ENCODE peak calls at places on chromosomes 3 and 15, in six cellular contexts. One of them, this sample, is unnamed.

GRCh38 chr15:57312323-57313133 is 63.8 kb upstream of the CGNL1 start:
- DNase-seq in tibial nerve: no peak
- DNase-seq in heart right ventricle: no peak
- DNase-seq in type B pancreatic cell: no peak
- DNase-seq in sigmoid colon: peak; percentile 46
- DNase-seq in astrocyte of the cerebellum: no peak
- DNase-seq in this sample: no peak

GRCh38 chr3:183823963-183824362 is 1.4 kb downstream of the MAP6D1 start:
- DNase-seq in tibial nerve: no peak
- DNase-seq in heart right ventricle: no peak
- DNase-seq in type B pancreatic cell: no peak
- DNase-seq in sigmoid colon: no peak
- DNase-seq in astrocyte of the cerebellum: no peak
- DNase-seq in this sample: no peak

GRCh38 chr3:37391679-37392078 is 217.3 kb upstream of the LRRFIP2 start:
- DNase-seq in tibial nerve: no peak
- DNase-seq in heart right ventricle: no peak
- DNase-seq in type B pancreatic cell: no peak
- DNase-seq in sigmoid colon: no peak
- DNase-seq in astrocyte of the cerebellum: no peak
- DNase-seq in this sample: no peak

GRCh38 chr3:189316296-189317019 is 144.7 kb downstream of the TPRG1 start:
- DNase-seq in tibial nerve: no peak
- DNase-seq in heart right ventricle: no peak
- DNase-seq in type B pancreatic cell: no peak
- DNase-seq in sigmoid colon: no peak
- DNase-seq in astrocyte of the cerebellum: no peak
- DNase-seq in this sample: no peak

GRCh38 chr3:40464339-40465110 is 7.4 kb downstream of the RPL14 start:
- DNase-seq in tibial nerve: no peak
- DNase-seq in heart right ventricle: no peak
- DNase-seq in type B pancreatic cell: no peak
- DNase-seq in sigmoid colon: no peak
- DNase-seq in astrocyte of the cerebellum: no peak
- DNase-seq in this sample: no peak

GRCh38 chr3:37713820-37714204 is 147.9 kb upstream of the CTDSPL start:
- DNase-seq in tibial nerve: no peak
- DNase-seq in heart right ventricle: no peak
- DNase-seq in type B pancreatic cell: no peak
- DNase-seq in sigmoid colon: no peak
- DNase-seq in astrocyte of the cerebellum: no peak
- DNase-seq in this sample: no peak

GRCh38 chr3:188697127-188697526 is 474.6 kb upstream of the TPRG1 start:
- DNase-seq in tibial nerve: no peak
- DNase-seq in heart right ventricle: no peak
- DNase-seq in type B pancreatic cell: no peak
- DNase-seq in sigmoid colon: no peak
- DNase-seq in astrocyte of the cerebellum: no peak
- DNase-seq in this sample: no peak

GRCh38 chr3:115208066-115208750 is 61.1 kb upstream of the ZBTB20 start:
- DNase-seq in tibial nerve: no peak
- DNase-seq in heart right ventricle: no peak
- DNase-seq in type B pancreatic cell: no peak
- DNase-seq in sigmoid colon: no peak
- DNase-seq in astrocyte of the cerebellum: no peak
- DNase-seq in this sample: no peak

GRCh38 chr3:159852821-159853505 is 135.7 kb upstream of the IL12A start:
- DNase-seq in tibial nerve: peak; percentile 25
- DNase-seq in heart right ventricle: peak; percentile 76
- DNase-seq in type B pancreatic cell: no peak
- DNase-seq in sigmoid colon: peak; percentile 80
- DNase-seq in astrocyte of the cerebellum: no peak
- DNase-seq in this sample: no peak

GRCh38 chr3:15401936-15402335 is 25.4 kb downstream of the METTL6 start:
- DNase-seq in tibial nerve: no peak
- DNase-seq in heart right ventricle: no peak
- DNase-seq in type B pancreatic cell: no peak
- DNase-seq in sigmoid colon: no peak
- DNase-seq in astrocyte of the cerebellum: no peak
- DNase-seq in this sample: no peak

GRCh38 chr3:112874725-112875124 is 28.1 kb upstream of the CD200R1L start:
- DNase-seq in tibial nerve: no peak
- DNase-seq in heart right ventricle: no peak
- DNase-seq in type B pancreatic cell: no peak
- DNase-seq in sigmoid colon: no peak
- DNase-seq in astrocyte of the cerebellum: no peak
- DNase-seq in this sample: no peak

GRCh38 chr3:109702252-109702651 is 364.9 kb upstream of the DPPA4 start:
- DNase-seq in tibial nerve: no peak
- DNase-seq in heart right ventricle: no peak
- DNase-seq in type B pancreatic cell: no peak
- DNase-seq in sigmoid colon: no peak
- DNase-seq in astrocyte of the cerebellum: peak; percentile 97
- DNase-seq in this sample: no peak

GRCh38 chr3:180979949-180980348 is 9.6 kb downstream of the DNAJC19 start:
- DNase-seq in tibial nerve: no peak
- DNase-seq in heart right ventricle: no peak
- DNase-seq in type B pancreatic cell: no peak
- DNase-seq in sigmoid colon: no peak
- DNase-seq in astrocyte of the cerebellum: no peak
- DNase-seq in this sample: no peak

GRCh38 chr3:158771982-158772381 is 29.9 kb upstream of the MFSD1 start:
- DNase-seq in tibial nerve: no peak
- DNase-seq in heart right ventricle: no peak
- DNase-seq in type B pancreatic cell: no peak
- DNase-seq in sigmoid colon: no peak
- DNase-seq in astrocyte of the cerebellum: no peak
- DNase-seq in this sample: no peak

GRCh38 chr3:136075218-136075808 is 109.8 kb downstream of the PPP2R3A start:
- DNase-seq in tibial nerve: peak; percentile 88
- DNase-seq in heart right ventricle: peak; percentile 30
- DNase-seq in type B pancreatic cell: no peak
- DNase-seq in sigmoid colon: peak; percentile 80
- DNase-seq in astrocyte of the cerebellum: peak; percentile 79
- DNase-seq in this sample: no peak

GRCh38 chr15:42582569-42583235 is 7.3 kb downstream of the STARD9 start:
- DNase-seq in tibial nerve: no peak
- DNase-seq in heart right ventricle: no peak
- DNase-seq in type B pancreatic cell: no peak
- DNase-seq in sigmoid colon: no peak
- DNase-seq in astrocyte of the cerebellum: no peak
- DNase-seq in this sample: no peak

GRCh38 chr15:68710536-68710935 is 110.2 kb downstream of the ANP32A start:
- DNase-seq in tibial nerve: no peak
- DNase-seq in heart right ventricle: no peak
- DNase-seq in type B pancreatic cell: no peak
- DNase-seq in sigmoid colon: no peak
- DNase-seq in astrocyte of the cerebellum: no peak
- DNase-seq in this sample: no peak

GRCh38 chr15:92009162-92009561 is 155.7 kb downstream of the SLCO3A1 start:
- DNase-seq in tibial nerve: no peak
- DNase-seq in heart right ventricle: no peak
- DNase-seq in type B pancreatic cell: no peak
- DNase-seq in sigmoid colon: no peak
- DNase-seq in astrocyte of the cerebellum: no peak
- DNase-seq in this sample: no peak

GRCh38 chr3:79052054-79052681 is 715.6 kb downstream of the ROBO1 start:
- DNase-seq in tibial nerve: no peak
- DNase-seq in heart right ventricle: no peak
- DNase-seq in type B pancreatic cell: no peak
- DNase-seq in sigmoid colon: no peak
- DNase-seq in astrocyte of the cerebellum: no peak
- DNase-seq in this sample: no peak

GRCh38 chr3:105907790-105908189 is 39.0 kb upstream of the CBLB start:
- DNase-seq in tibial nerve: no peak
- DNase-seq in heart right ventricle: no peak
- DNase-seq in type B pancreatic cell: no peak
- DNase-seq in sigmoid colon: no peak
- DNase-seq in astrocyte of the cerebellum: no peak
- DNase-seq in this sample: no peak

GRCh38 chr3:15007681-15008141 is 57.4 kb downstream of the MRPS25 start:
- DNase-seq in tibial nerve: no peak
- DNase-seq in heart right ventricle: no peak
- DNase-seq in type B pancreatic cell: no peak
- DNase-seq in sigmoid colon: no peak
- DNase-seq in astrocyte of the cerebellum: peak; percentile 32
- DNase-seq in this sample: peak; percentile 69

GRCh38 chr3:55615694-55616310 is 128.7 kb upstream of the WNT5A start:
- DNase-seq in tibial nerve: peak; percentile 27
- DNase-seq in heart right ventricle: no peak
- DNase-seq in type B pancreatic cell: no peak
- DNase-seq in sigmoid colon: no peak
- DNase-seq in astrocyte of the cerebellum: no peak
- DNase-seq in this sample: no peak

GRCh38 chr15:55587321-55588069 is 650 bp downstream of the PYGO1 start:
- DNase-seq in tibial nerve: peak; percentile 5
- DNase-seq in heart right ventricle: no peak
- DNase-seq in type B pancreatic cell: peak; percentile 81
- DNase-seq in sigmoid colon: peak; percentile 66
- DNase-seq in astrocyte of the cerebellum: no peak
- DNase-seq in this sample: no peak

GRCh38 chr3:188683032-188683491 is 488.7 kb upstream of the TPRG1 start:
- DNase-seq in tibial nerve: no peak
- DNase-seq in heart right ventricle: no peak
- DNase-seq in type B pancreatic cell: no peak
- DNase-seq in sigmoid colon: no peak
- DNase-seq in astrocyte of the cerebellum: peak; percentile 79
- DNase-seq in this sample: peak; percentile 60

GRCh38 chr3:55343486-55344357 is 143.4 kb downstream of the WNT5A start:
- DNase-seq in tibial nerve: no peak
- DNase-seq in heart right ventricle: no peak
- DNase-seq in type B pancreatic cell: no peak
- DNase-seq in sigmoid colon: no peak
- DNase-seq in astrocyte of the cerebellum: no peak
- DNase-seq in this sample: no peak

GRCh38 chr3:9902372-9903237 is at the start of gene IL17RE:
- DNase-seq in tibial nerve: no peak
- DNase-seq in heart right ventricle: no peak
- DNase-seq in type B pancreatic cell: no peak
- DNase-seq in sigmoid colon: no peak
- DNase-seq in astrocyte of the cerebellum: no peak
- DNase-seq in this sample: no peak

DNA sequence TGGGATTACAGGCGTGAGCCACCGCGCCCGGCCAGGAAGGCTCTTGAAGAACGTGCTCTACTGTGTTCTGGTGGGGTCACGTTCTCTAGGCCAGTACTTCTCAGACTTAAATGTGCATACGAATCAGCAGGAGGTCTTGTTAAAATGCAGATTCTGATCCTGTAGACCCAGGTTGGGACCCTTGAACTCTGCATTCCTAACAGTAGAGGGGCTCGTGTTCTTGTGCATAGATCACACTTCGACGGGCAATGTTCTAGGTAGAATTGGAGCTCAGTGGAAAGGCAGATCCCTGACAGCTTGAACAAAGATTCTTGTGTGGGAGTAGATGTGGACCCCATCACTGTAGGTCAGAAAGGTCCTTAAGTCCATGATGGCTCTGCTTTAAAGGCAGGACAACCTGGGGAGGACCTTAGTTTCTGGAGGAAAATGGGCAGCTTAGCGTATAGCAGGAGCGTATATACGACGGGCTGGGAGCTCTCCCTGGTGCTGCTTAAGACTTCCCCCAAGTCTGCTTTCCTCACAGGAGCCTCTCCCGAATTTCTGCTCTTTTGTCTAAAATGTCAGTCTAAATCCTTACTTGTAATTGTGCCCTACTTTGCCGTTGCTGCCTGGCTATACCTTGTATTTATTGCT is 16.9 kb upstream of the FAM81A start:
- DNase-seq in tibial nerve: no peak
- DNase-seq in heart right ventricle: no peak
- DNase-seq in type B pancreatic cell: no peak
- DNase-seq in sigmoid colon: no peak
- DNase-seq in astrocyte of the cerebellum: peak; percentile 24
- DNase-seq in this sample: no peak
- TF ChIP-seq CTCF in tibial nerve: no peak
- TF ChIP-seq CTCF in heart right ventricle: no peak
- TF ChIP-seq CTCF in type B pancreatic cell: peak; percentile 28
- TF ChIP-seq CTCF in sigmoid colon: no peak
- TF ChIP-seq CTCF in astrocyte of the cerebellum: peak; percentile 2
- TF ChIP-seq CTCF in this sample: no peak

DNA sequence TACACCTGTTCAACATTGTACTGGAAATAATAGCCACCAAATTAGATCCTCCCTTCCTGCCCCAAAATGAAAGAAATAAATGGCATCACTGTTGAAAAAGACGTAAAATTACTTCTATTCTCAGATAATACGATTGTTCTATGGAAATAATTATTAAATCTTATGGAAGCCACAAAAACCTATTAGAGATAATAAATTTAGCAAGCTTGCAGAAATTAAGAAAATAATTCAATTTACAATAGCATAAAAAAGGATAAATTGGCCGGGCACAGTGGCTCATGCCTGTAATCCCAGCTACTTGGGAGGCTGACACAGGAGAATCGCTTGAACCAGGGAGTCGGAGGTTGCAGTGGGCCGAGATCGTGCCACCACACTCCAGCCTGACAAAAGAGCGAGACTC is 57.8 kb downstream of the PPCDC start:
- DNase-seq in tibial nerve: no peak
- DNase-seq in heart right ventricle: no peak
- DNase-seq in type B pancreatic cell: peak; percentile 7
- DNase-seq in sigmoid colon: peak; percentile 20
- DNase-seq in astrocyte of the cerebellum: no peak
- DNase-seq in this sample: no peak
- TF ChIP-seq CTCF in tibial nerve: no peak
- TF ChIP-seq CTCF in heart right ventricle: no peak
- TF ChIP-seq CTCF in type B pancreatic cell: no peak
- TF ChIP-seq CTCF in sigmoid colon: no peak
- TF ChIP-seq CTCF in astrocyte of the cerebellum: no peak
- TF ChIP-seq CTCF in this sample: no peak

GRCh38 chr15:63943829-63944680 is 102.2 kb downstream of the DAPK2 start:
- DNase-seq in tibial nerve: no peak
- DNase-seq in heart right ventricle: no peak
- DNase-seq in type B pancreatic cell: no peak
- DNase-seq in sigmoid colon: no peak
- DNase-seq in astrocyte of the cerebellum: no peak
- DNase-seq in this sample: no peak

GRCh38 chr15:63942486-63943365 is 103.6 kb downstream of the DAPK2 start:
- DNase-seq in tibial nerve: no peak
- DNase-seq in heart right ventricle: no peak
- DNase-seq in type B pancreatic cell: no peak
- DNase-seq in sigmoid colon: no peak
- DNase-seq in astrocyte of the cerebellum: no peak
- DNase-seq in this sample: no peak

GRCh38 chr15:63945005-63945788 is 101.1 kb downstream of the DAPK2 start:
- DNase-seq in tibial nerve: peak; percentile 76
- DNase-seq in heart right ventricle: peak; percentile 77
- DNase-seq in type B pancreatic cell: no peak
- DNase-seq in sigmoid colon: peak; percentile 74
- DNase-seq in astrocyte of the cerebellum: no peak
- DNase-seq in this sample: no peak

GRCh38 chr15:63945838-63946298 is 100.4 kb downstream of the DAPK2 start:
- DNase-seq in tibial nerve: no peak
- DNase-seq in heart right ventricle: no peak
- DNase-seq in type B pancreatic cell: no peak
- DNase-seq in sigmoid colon: no peak
- DNase-seq in astrocyte of the cerebellum: no peak
- DNase-seq in this sample: no peak

GRCh38 chr15:63944681-63944955 is 101.7 kb downstream of the DAPK2 start:
- DNase-seq in tibial nerve: no peak
- DNase-seq in heart right ventricle: no peak
- DNase-seq in type B pancreatic cell: no peak
- DNase-seq in sigmoid colon: no peak
- DNase-seq in astrocyte of the cerebellum: no peak
- DNase-seq in this sample: no peak
- TF ChIP-seq CTCF in tibial nerve: no peak
- TF ChIP-seq CTCF in heart right ventricle: no peak
- TF ChIP-seq CTCF in type B pancreatic cell: no peak
- TF ChIP-seq CTCF in sigmoid colon: no peak
- TF ChIP-seq CTCF in astrocyte of the cerebellum: no peak
- TF ChIP-seq CTCF in this sample: no peak

GRCh38 chr3:146382386-146382785 is 87.0 kb downstream of the PLSCR2 start:
- DNase-seq in tibial nerve: no peak
- DNase-seq in heart right ventricle: no peak
- DNase-seq in type B pancreatic cell: no peak
- DNase-seq in sigmoid colon: no peak
- DNase-seq in astrocyte of the cerebellum: no peak
- DNase-seq in this sample: no peak
- TF ChIP-seq CTCF in tibial nerve: no peak
- TF ChIP-seq CTCF in heart right ventricle: no peak
- TF ChIP-seq CTCF in type B pancreatic cell: peak; percentile 31
- TF ChIP-seq CTCF in sigmoid colon: no peak
- TF ChIP-seq CTCF in astrocyte of the cerebellum: peak; percentile 40
- TF ChIP-seq CTCF in this sample: peak; percentile 35

This sample was measured in BJ.